ENCODE peak calls at places on chromosomes 13 and 19, in five cellular contexts. L is right lobe of liver, J is psoas muscle, V is thoracic aorta, C is esophagus squamous epithelium. B is an unnamed sample.

GRCh38 chr13:30158774-30159445 is 148.4 kb downstream of the KATNAL1 start:
- DNase-seq in L (no peak), J (no peak), V (no peak), C (no peak), B (peak)

GRCh38 chr19:16571283-16571682 is 932 bp downstream of the SLC35E1 start:
- DNase-seq in L (no peak), J (no peak), V (no peak), C (no peak), B (peak)

GRCh38 chr19:55306712-55307111 is 18.4 kb downstream of the TMEM150B start:
- DNase-seq in L (no peak), J (no peak), V (no peak), C (no peak), B (no peak)

GRCh38 chr19:15251010-15251748 is 18.9 kb upstream of the EPHX3 start:
- DNase-seq in L (no peak), J (peak), V (peak), C (no peak), B (peak)

GRCh38 chr19:42229855-42230331 is 9.8 kb downstream of the ZNF526 start:
- DNase-seq in L (no peak), J (no peak), V (no peak), C (no peak), B (no peak)

GRCh38 chr19:14830702-14831101 is 4.3 kb downstream of the OR7A5 start:
- DNase-seq in L (no peak), J (no peak), V (no peak), C (no peak), B (no peak)

GRCh38 chr13:74452881-74453280 is 318.7 kb upstream of the KLF12 start:
- DNase-seq in L (no peak), J (no peak), V (no peak), C (no peak), B (no peak)

GRCh38 chr19:4870025-4870700 is 2.7 kb upstream of the PLIN3 start:
- DNase-seq in L (peak), J (peak), V (peak), C (no peak), B (peak)

GRCh38 chr19:609001-609340 is 19.3 kb downstream of the HCN2 start:
- DNase-seq in L (peak), J (peak), V (no peak), C (no peak), B (no peak)

GRCh38 chr13:39347926-39348901 is 254.8 kb downstream of the LHFPL6 start:
- DNase-seq in L (no peak), J (no peak), V (no peak), C (no peak), B (no peak)

GRCh38 chr13:33281951-33282595 is 3.5 kb downstream of the STARD13 start:
- DNase-seq in L (no peak), J (no peak), V (no peak), C (no peak), B (peak)

GRCh38 chr19:51706296-51706695 is 13.2 kb downstream of the SPACA6 start:
- DNase-seq in L (no peak), J (no peak), V (no peak), C (no peak), B (no peak)

GRCh38 chr13:111911141-111911720 is 155.7 kb upstream of the SOX1 start:
- DNase-seq in L (no peak), J (no peak), V (no peak), C (no peak), B (no peak)

GRCh38 chr19:47492571-47493377 is 8.8 kb upstream of the KPTN start:
- DNase-seq in L (no peak), J (peak), V (no peak), C (no peak), B (no peak)

GRCh38 chr13:113822956-113823744 is 40.7 kb downstream of the GAS6 start:
- DNase-seq in L (no peak), J (no peak), V (no peak), C (no peak), B (no peak)

GRCh38 chr19:34313188-34313587 is 51.8 kb upstream of the GPI start:
- DNase-seq in L (no peak), J (no peak), V (no peak), C (no peak), B (peak)

GRCh38 chr13:87403748-87404432 is 267.3 kb upstream of the SLITRK5 start:
- DNase-seq in L (no peak), J (no peak), V (no peak), C (no peak), B (no peak)

GRCh38 chr13:87393358-87393757 is 277.8 kb upstream of the SLITRK5 start:
- DNase-seq in L (no peak), J (no peak), V (no peak), C (no peak), B (no peak)

GRCh38 chr13:87398047-87398446 is 273.1 kb upstream of the SLITRK5 start:
- DNase-seq in L (no peak), J (no peak), V (no peak), C (no peak), B (no peak)
- TF ChIP-seq CTCF in L (no peak), J (no peak), V (no peak), C (no peak), B (no peak)

GRCh38 chr19:8609210-8610040 is 1.1 kb downstream of the ADAMTS10 start:
- DNase-seq in L (peak), J (peak), V (peak), C (no peak), B (no peak)

GRCh38 chr19:8610041-8610927 is at the start of gene ADAMTS10:
- DNase-seq in L (peak), J (no peak), V (no peak), C (no peak), B (no peak)

GRCh38 chr19:8610928-8611284 is 391 bp upstream of the ADAMTS10 start:
- DNase-seq in L (no peak), J (no peak), V (no peak), C (no peak), B (no peak)

GRCh38 chr19:8607386-8607785 is 3.1 kb downstream of the ADAMTS10 start:
- DNase-seq in L (no peak), J (no peak), V (peak), C (no peak), B (no peak)

GRCh38 chr19:8608858-8609209 is 1.7 kb downstream of the ADAMTS10 start:
- DNase-seq in L (no peak), J (no peak), V (no peak), C (no peak), B (no peak)
- H3K27ac ChIP-seq in L (no peak), J (no peak), V (peak), C (peak), B (no peak)

GRCh38 chr13:103517768-103518102 is 451.5 kb upstream of the SLC10A2 start:
- DNase-seq in L (no peak), J (no peak), V (no peak), C (no peak), B (no peak)

GRCh38 chr13:103517066-103517767 is 451.0 kb upstream of the SLC10A2 start:
- DNase-seq in L (no peak), J (no peak), V (no peak), C (no peak), B (no peak)

GRCh38 chr13:103525530-103525929 is 459.3 kb upstream of the SLC10A2 start:
- DNase-seq in L (no peak), J (no peak), V (no peak), C (no peak), B (no peak)

GRCh38 chr13:103523853-103524252 is 457.6 kb upstream of the SLC10A2 start:
- DNase-seq in L (no peak), J (no peak), V (no peak), C (no peak), B (no peak)

GRCh38 chr13:103521532-103521931 is 455.3 kb upstream of the SLC10A2 start:
- DNase-seq in L (no peak), J (no peak), V (no peak), C (no peak), B (no peak)
- TF ChIP-seq CTCF in L (no peak), J (no peak), V (no peak), C (no peak), B (no peak)

DNA sequence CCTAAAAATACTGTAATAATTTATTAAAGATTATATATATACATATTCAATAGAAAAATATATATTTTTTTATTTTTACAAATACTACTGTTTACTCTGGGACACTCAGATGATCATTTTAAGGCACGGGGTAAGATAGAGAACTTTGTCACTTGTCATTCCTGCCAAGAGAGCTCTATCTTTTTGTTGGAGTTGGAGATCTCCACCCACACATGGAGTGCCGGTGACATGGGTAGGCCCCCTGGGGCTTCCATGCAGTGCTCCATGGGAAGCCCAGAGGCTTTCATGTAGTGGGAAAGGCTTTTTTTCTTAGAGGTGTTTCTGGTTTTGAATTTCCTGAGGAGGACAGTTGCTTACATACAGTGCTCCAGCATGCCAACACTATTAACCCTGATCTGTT is 81.4 kb downstream of the LMO7 start:
- DNase-seq in L (no peak), J (no peak), V (no peak), C (no peak), B (no peak)
- H3K27ac ChIP-seq in L (no peak), J (no peak), V (no peak), C (peak), B (peak)